ENCODE peak calls at places on chromosomes 12 and 14, in four cellular contexts. M is mucosa of descending colon; R is fibroblast of the aortic adventitia; V is CD8-positive, alpha-beta T cell. I is an unnamed sample.

GRCh38 chr14:21229821-21230220 is 39.4 kb downstream of the HNRNPC start:
- DNase-seq in M (no peak), R (no peak), V (no peak), I (no peak)

GRCh38 chr14:74614508-74615495 is 2.8 kb upstream of the LTBP2 start:
- DNase-seq in M (no peak), R (no peak), V (no peak), I (no peak)

GRCh38 chr12:9646794-9647622 is 22.5 kb upstream of the CLEC2D start:
- DNase-seq in M (no peak), R (peak), V (no peak), I (no peak)

GRCh38 chr14:50082308-50082742 is 34.0 kb downstream of the VCPKMT start:
- DNase-seq in M (no peak), R (no peak), V (peak), I (no peak)

GRCh38 chr14:104248203-104249055 is 110.0 kb downstream of the KIF26A start:
- DNase-seq in M (peak), R (no peak), V (no peak), I (no peak)

GRCh38 chr12:92108651-92109050 is 37.0 kb downstream of the BTG1 start:
- DNase-seq in M (no peak), R (peak), V (no peak), I (no peak)

GRCh38 chr14:51547260-51547659 is 104.5 kb upstream of the FRMD6 start:
- DNase-seq in M (no peak), R (peak), V (no peak), I (no peak)

GRCh38 chr14:71235865-71236264 is 328.6 kb downstream of the PCNX1 start:
- DNase-seq in M (no peak), R (peak), V (no peak), I (no peak)

GRCh38 chr12:131035268-131035681 is 81.6 kb downstream of the ADGRD1 start:
- DNase-seq in M (peak), R (no peak), V (no peak), I (no peak)

GRCh38 chr12:101948365-101948764 is 71.0 kb downstream of the DRAM1 start:
- DNase-seq in M (no peak), R (no peak), V (no peak), I (no peak)

GRCh38 chr14:52907949-52908348 is 42.9 kb downstream of the FERMT2 start:
- DNase-seq in M (no peak), R (no peak), V (no peak), I (no peak)

GRCh38 chr12:45357547-45358417 is 141.9 kb downstream of the ANO6 start:
- DNase-seq in M (no peak), R (peak), V (no peak), I (no peak)

GRCh38 chr14:84108746-84109457 is 1421.0 kb upstream of the FLRT2 start:
- DNase-seq in M (no peak), R (no peak), V (no peak), I (no peak)

GRCh38 chr14:90557516-90557915 is 160.7 kb downstream of the CALM1 start:
- DNase-seq in M (no peak), R (no peak), V (no peak), I (no peak)

GRCh38 chr12:56957229-56958052 is at the start of gene RDH16:
- DNase-seq in M (no peak), R (no peak), V (no peak), I (no peak)

GRCh38 chr14:100143523-100143922 is 15.9 kb downstream of the DEGS2 start:
- DNase-seq in M (no peak), R (no peak), V (no peak), I (no peak)

GRCh38 chr12:1970331-1970900 is 33.8 kb downstream of the DCP1B start:
- DNase-seq in M (no peak), R (peak), V (no peak), I (no peak)

GRCh38 chr14:93538411-93538810 is 107.7 kb downstream of the UNC79 start:
- DNase-seq in M (no peak), R (peak), V (no peak), I (peak)

GRCh38 chr12:127398026-127398715 is 868.8 kb upstream of the TMEM132C start:
- DNase-seq in M (no peak), R (no peak), V (no peak), I (no peak)

GRCh38 chr12:102645968-102646367 is 165.6 kb upstream of the IGF1 start:
- DNase-seq in M (no peak), R (no peak), V (no peak), I (no peak)

GRCh38 chr12:123363385-123363742 is 1.3 kb downstream of the SBNO1 start:
- DNase-seq in M (no peak), R (peak), V (no peak), I (no peak)

GRCh38 chr12:2877959-2878732 is 1.1 kb downstream of the RHNO1 start:
- DNase-seq in M (no peak), R (peak), V (no peak), I (no peak)

DNA sequence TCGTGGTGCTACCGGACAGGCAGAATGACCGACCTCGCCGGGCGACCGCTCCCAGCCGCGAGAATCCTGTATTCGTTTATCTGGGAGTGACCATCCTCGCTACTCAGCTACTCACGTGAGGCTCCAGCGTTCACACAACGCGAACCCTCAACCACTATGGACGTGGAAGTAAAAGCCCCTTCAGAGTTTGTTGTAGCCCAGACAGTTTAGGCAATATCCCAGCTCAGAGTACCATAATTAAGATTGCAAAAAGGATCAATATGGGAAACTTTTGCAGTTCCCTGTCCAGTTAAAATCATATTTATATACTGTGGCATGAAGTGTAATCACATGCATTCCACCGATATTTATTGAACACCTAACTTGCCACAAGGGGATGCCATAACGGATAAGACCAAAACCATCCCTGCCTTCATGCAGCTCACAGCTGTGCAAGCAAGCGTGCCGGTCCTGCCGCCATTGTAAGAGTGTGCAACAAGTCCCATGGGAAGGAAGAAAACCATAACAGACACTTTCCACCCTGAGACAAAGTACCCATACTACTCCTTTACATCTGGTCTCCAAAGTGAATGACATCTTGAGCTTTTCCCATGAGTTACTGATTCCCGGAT is 938 bp upstream of the MAX start:
- DNase-seq in M (no peak), R (peak), V (no peak), I (peak)
- TF ChIP-seq CTCF in M (no peak), R (peak), V (no peak), I (no peak)

GRCh38 chr14:44154446-44154845 is 352.6 kb downstream of the FSCB start:
- DNase-seq in M (no peak), R (no peak), V (no peak), I (no peak)

GRCh38 chr14:44154889-44155288 is 352.2 kb downstream of the FSCB start:
- DNase-seq in M (no peak), R (no peak), V (no peak), I (no peak)

GRCh38 chr14:44151120-44151519 is 356.0 kb downstream of the FSCB start:
- DNase-seq in M (no peak), R (no peak), V (no peak), I (no peak)

GRCh38 chr14:44149597-44149996 is 357.5 kb downstream of the FSCB start:
- DNase-seq in M (no peak), R (no peak), V (no peak), I (peak)
- TF ChIP-seq CTCF in M (no peak), R (no peak), V (no peak), I (peak)

GRCh38 chr12:27424631-27425230 is 21.8 kb upstream of the SMCO2 start:
- DNase-seq in M (no peak), R (peak), V (no peak), I (no peak)
- TF ChIP-seq CTCF in M (peak), R (peak), V (no peak), I (peak)

DNA sequence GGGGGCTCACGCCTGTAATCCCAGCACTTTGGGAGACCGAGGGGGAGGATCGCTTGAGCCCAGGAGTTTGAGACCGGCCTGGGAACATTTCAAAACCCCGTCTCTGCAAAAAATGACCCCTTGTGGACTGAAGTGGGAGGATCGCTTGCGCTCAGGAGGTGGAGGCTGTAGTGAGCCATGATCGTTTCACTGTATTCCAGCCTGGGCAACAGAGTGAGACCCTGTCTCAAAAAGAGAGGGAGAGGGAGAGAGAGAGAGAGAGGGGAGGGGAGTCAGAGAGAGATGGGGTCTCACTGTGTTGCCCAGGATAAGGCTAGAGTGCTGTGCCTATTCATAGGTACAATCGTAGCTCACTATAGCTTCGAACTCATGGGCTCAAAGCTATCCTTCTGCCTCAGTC is 2.8 kb downstream of the FGD4 start:
- DNase-seq in M (no peak), R (no peak), V (no peak), I (no peak)
- TF ChIP-seq CTCF in M (no peak), R (no peak), V (no peak), I (no peak)